ENCODE peak calls at places on chromosomes 12 and 14, in four cellular contexts. K is non-pigmented ciliary epithelial cell, U is left cardiac atrium, V is mesendoderm. S is an unnamed sample.
A peak's percentile ranks its signal among the peaks of the same experiment; 100 is the strongest.

GRCh38 chr12:6201775-6202292 is 1.6 kb downstream of the CD9 start:
- DNase-seq in K (no peak), U (peak; percentile 18), V (no peak), S (no peak)

GRCh38 chr14:95652171-95652570 is 34.1 kb upstream of the TCL1B start:
- DNase-seq in K (no peak), U (no peak), V (no peak), S (no peak)

GRCh38 chr14:89477391-89477790 is 60.4 kb upstream of the FOXN3 start:
- DNase-seq in K (no peak), U (peak; percentile 35), V (peak; percentile 62), S (no peak)

GRCh38 chr12:71551529-71551928 is 111.9 kb downstream of the LGR5 start:
- DNase-seq in K (peak; percentile 4), U (no peak), V (no peak), S (peak; percentile 48)

GRCh38 chr12:15000575-15000974 is 27.7 kb downstream of the PDE6H start:
- DNase-seq in K (no peak), U (no peak), V (no peak), S (no peak)

GRCh38 chr12:27922591-27923139 is 49.9 kb downstream of the PTHLH start:
- DNase-seq in K (no peak), U (peak; percentile 19), V (no peak), S (peak; percentile 84)

GRCh38 chr12:47097276-47097896 is 17.6 kb upstream of the AMIGO2 start:
- DNase-seq in K (no peak), U (no peak), V (no peak), S (peak; percentile 26)

GRCh38 chr12:112162261-112162790 is 37.0 kb downstream of the TRAFD1 start:
- DNase-seq in K (no peak), U (no peak), V (no peak), S (no peak)

GRCh38 chr14:56905282-56905681 is 95.0 kb upstream of the OTX2 start:
- DNase-seq in K (no peak), U (no peak), V (peak; percentile 72), S (no peak)

GRCh38 chr12:58858030-58858429 is 62.3 kb downstream of the LRIG3 start:
- DNase-seq in K (no peak), U (no peak), V (no peak), S (no peak)

GRCh38 chr12:56987551-56988053 is 18.7 kb downstream of the ZBTB39 start:
- DNase-seq in K (peak; percentile 17), U (peak; percentile 82), V (peak; percentile 89), S (peak; percentile 84)

GRCh38 chr14:69658664-69659261 is 47.4 kb downstream of the SUSD6 start:
- DNase-seq in K (no peak), U (no peak), V (no peak), S (no peak)

GRCh38 chr12:95966287-95966870 is 23.2 kb downstream of the AMDHD1 start:
- DNase-seq in K (no peak), U (no peak), V (no peak), S (no peak)

GRCh38 chr12:96383991-96384390 is 16.2 kb downstream of the CDK17 start:
- DNase-seq in K (no peak), U (no peak), V (no peak), S (peak; percentile 65)

GRCh38 chr12:129885287-129885686 is 18.5 kb downstream of the TMEM132D start:
- DNase-seq in K (no peak), U (no peak), V (no peak), S (no peak)

S was measured in GM23248.